ENCODE peak calls at places on chromosomes 5 and 9, in eight cellular contexts. G, I, H, R, B, Y, W and T are unnamed samples.

GRCh38 chr9:1871486-1872181 is 143.5 kb upstream of the SMARCA2 start:
- DNase-seq in G (no peak), I (no peak), H (no peak), R (no peak), B (no peak), Y (peak; percentile 38), W (peak; percentile 22), T (no peak)

GRCh38 chr9:127065592-127065991 is 56.8 kb downstream of the ANGPTL2 start:
- DNase-seq in G (no peak), I (no peak), H (no peak), R (no peak), B (no peak), Y (peak; percentile 66), W (no peak), T (no peak)

GRCh38 chr9:127174386-127175318 is 52.2 kb upstream of the ANGPTL2 start:
- DNase-seq in G (no peak), I (no peak), H (peak; percentile 47), R (peak; percentile 14), B (no peak), Y (no peak), W (no peak), T (no peak)

GRCh38 chr5:81785311-81785710 is 34.4 kb upstream of the SSBP2 start:
- DNase-seq in G (no peak), I (no peak), H (no peak), R (no peak), B (no peak), Y (peak; percentile 13), W (peak; percentile 83), T (no peak)

GRCh38 chr5:78929833-78930232 is 55.3 kb downstream of the ARSB start:
- DNase-seq in G (no peak), I (no peak), H (no peak), R (no peak), B (no peak), Y (no peak), W (no peak), T (no peak)

GRCh38 chr9:130342714-130343085 is 77.1 kb downstream of the HMCN2 start:
- DNase-seq in G (no peak), I (no peak), H (no peak), R (no peak), B (no peak), Y (no peak), W (no peak), T (no peak)

GRCh38 chr5:155471027-155471426 is 457.5 kb downstream of the KIF4B start:
- DNase-seq in G (no peak), I (peak; percentile 63), H (no peak), R (no peak), B (no peak), Y (no peak), W (no peak), T (no peak)

GRCh38 chr9:135547756-135548736 is 2.1 kb downstream of the OBP2A start:
- DNase-seq in G (no peak), I (no peak), H (no peak), R (no peak), B (no peak), Y (no peak), W (no peak), T (peak; percentile 35)

GRCh38 chr5:141547488-141547887 is 58.6 kb downstream of the PCDHGC5 start:
- DNase-seq in G (no peak), I (no peak), H (no peak), R (no peak), B (no peak), Y (peak; percentile 12), W (no peak), T (no peak)

GRCh38 chr5:19519448-19519847 is 468.6 kb downstream of the CDH18 start:
- DNase-seq in G (no peak), I (no peak), H (no peak), R (no peak), B (no peak), Y (no peak), W (no peak), T (no peak)

GRCh38 chr9:83006378-83006777 is 56.6 kb downstream of the RASEF start:
- DNase-seq in G (no peak), I (no peak), H (no peak), R (no peak), B (no peak), Y (no peak), W (no peak), T (no peak)

GRCh38 chr5:147830035-147830434 is 1.4 kb downstream of the SPINK1 start:
- DNase-seq in G (no peak), I (no peak), H (no peak), R (no peak), B (no peak), Y (no peak), W (no peak), T (no peak)

GRCh38 chr5:551406-551805 is 27.2 kb upstream of the SLC9A3 start:
- DNase-seq in G (no peak), I (no peak), H (no peak), R (no peak), B (no peak), Y (no peak), W (no peak), T (no peak)

GRCh38 chr5:72156921-72157320 is 49.6 kb downstream of the MAP1B start:
- DNase-seq in G (peak; percentile 62), I (no peak), H (no peak), R (no peak), B (no peak), Y (peak; percentile 98), W (no peak), T (no peak)

GRCh38 chr5:75567710-75568109 is 43.5 kb upstream of the ANKDD1B start:
- DNase-seq in G (peak; percentile 7), I (no peak), H (no peak), R (no peak), B (peak; percentile 1), Y (peak; percentile 62), W (peak; percentile 74), T (no peak)

GRCh38 chr9:5620494-5620893 is 8.4 kb upstream of the RIC1 start:
- DNase-seq in G (no peak), I (no peak), H (no peak), R (no peak), B (no peak), Y (no peak), W (no peak), T (no peak)

GRCh38 chr9:82924243-82924605 is 138.7 kb downstream of the RASEF start:
- DNase-seq in G (no peak), I (no peak), H (no peak), R (no peak), B (no peak), Y (no peak), W (no peak), T (no peak)

GRCh38 chr5:111748304-111748763 is 8.7 kb downstream of the NREP start:
- DNase-seq in G (peak; percentile 68), I (no peak), H (no peak), R (no peak), B (no peak), Y (peak; percentile 94), W (no peak), T (no peak)